ENCODE peak calls at places on chromosome 11, in nine cellular contexts. One of them, this sample, is unnamed.

GRCh38 chr11:68803766-68804165 is 38.0 kb downstream of the CPT1A start:
- DNase-seq in activated T-cell treated with anti-CD3 and anti-CD28 coated beads, Interleukin-2, amount 50 U/mL, for 24 hours: no peak
- DNase-seq in stimulated activated CD4-positive, alpha-beta T cell treated with anti-CD3 and anti-CD28 coated beads, Interleukin-1b, Interleukin-23, amount 100 ng/mL, for 24 hours: no peak
- DNase-seq in mucosa of gallbladder: no peak
- DNase-seq in BE2C: no peak
- DNase-seq in stimulated activated CD8-positive, alpha-beta memory T cell treated with anti-CD3 and anti-CD28 coated beads, Interleukin-7, amount 100 ng/mL, for 24 hours: no peak
- DNase-seq in lower lobe of right lung: no peak
- DNase-seq in bronchial epithelial cell: no peak
- DNase-seq in stimulated activated naive CD4-positive, alpha-beta T cell: no peak
- DNase-seq in this sample: no peak

GRCh38 chr11:57434640-57435546 is 8.0 kb upstream of the SLC43A3 start:
- DNase-seq in activated T-cell treated with anti-CD3 and anti-CD28 coated beads, Interleukin-2, amount 50 U/mL, for 24 hours: no peak
- DNase-seq in stimulated activated CD4-positive, alpha-beta T cell treated with anti-CD3 and anti-CD28 coated beads, Interleukin-1b, Interleukin-23, amount 100 ng/mL, for 24 hours: no peak
- DNase-seq in mucosa of gallbladder: peak
- DNase-seq in BE2C: no peak
- DNase-seq in stimulated activated CD8-positive, alpha-beta memory T cell treated with anti-CD3 and anti-CD28 coated beads, Interleukin-7, amount 100 ng/mL, for 24 hours: no peak
- DNase-seq in lower lobe of right lung: no peak
- DNase-seq in bronchial epithelial cell: peak
- DNase-seq in stimulated activated naive CD4-positive, alpha-beta T cell: no peak
- DNase-seq in this sample: peak

GRCh38 chr11:12043959-12044772 is 35.7 kb upstream of the DKK3 start:
- DNase-seq in activated T-cell treated with anti-CD3 and anti-CD28 coated beads, Interleukin-2, amount 50 U/mL, for 24 hours: peak
- DNase-seq in stimulated activated CD4-positive, alpha-beta T cell treated with anti-CD3 and anti-CD28 coated beads, Interleukin-1b, Interleukin-23, amount 100 ng/mL, for 24 hours: peak
- DNase-seq in mucosa of gallbladder: peak
- DNase-seq in BE2C: peak
- DNase-seq in stimulated activated CD8-positive, alpha-beta memory T cell treated with anti-CD3 and anti-CD28 coated beads, Interleukin-7, amount 100 ng/mL, for 24 hours: peak
- DNase-seq in lower lobe of right lung: peak
- DNase-seq in bronchial epithelial cell: peak
- DNase-seq in stimulated activated naive CD4-positive, alpha-beta T cell: peak
- DNase-seq in this sample: peak

GRCh38 chr11:3123316-3123715 is 41.8 kb downstream of the OSBPL5 start:
- DNase-seq in activated T-cell treated with anti-CD3 and anti-CD28 coated beads, Interleukin-2, amount 50 U/mL, for 24 hours: no peak
- DNase-seq in stimulated activated CD4-positive, alpha-beta T cell treated with anti-CD3 and anti-CD28 coated beads, Interleukin-1b, Interleukin-23, amount 100 ng/mL, for 24 hours: no peak
- DNase-seq in mucosa of gallbladder: peak
- DNase-seq in BE2C: peak
- DNase-seq in stimulated activated CD8-positive, alpha-beta memory T cell treated with anti-CD3 and anti-CD28 coated beads, Interleukin-7, amount 100 ng/mL, for 24 hours: no peak
- DNase-seq in lower lobe of right lung: peak
- DNase-seq in bronchial epithelial cell: no peak
- DNase-seq in stimulated activated naive CD4-positive, alpha-beta T cell: no peak
- DNase-seq in this sample: peak

GRCh38 chr11:125724125-125724524 is 22.0 kb upstream of the PATE1 start:
- DNase-seq in activated T-cell treated with anti-CD3 and anti-CD28 coated beads, Interleukin-2, amount 50 U/mL, for 24 hours: no peak
- DNase-seq in stimulated activated CD4-positive, alpha-beta T cell treated with anti-CD3 and anti-CD28 coated beads, Interleukin-1b, Interleukin-23, amount 100 ng/mL, for 24 hours: no peak
- DNase-seq in mucosa of gallbladder: no peak
- DNase-seq in BE2C: no peak
- DNase-seq in stimulated activated CD8-positive, alpha-beta memory T cell treated with anti-CD3 and anti-CD28 coated beads, Interleukin-7, amount 100 ng/mL, for 24 hours: no peak
- DNase-seq in lower lobe of right lung: no peak
- DNase-seq in bronchial epithelial cell: peak
- DNase-seq in stimulated activated naive CD4-positive, alpha-beta T cell: no peak
- DNase-seq in this sample: peak

GRCh38 chr11:73623651-73624050 is 22.7 kb upstream of the PLEKHB1 start:
- DNase-seq in activated T-cell treated with anti-CD3 and anti-CD28 coated beads, Interleukin-2, amount 50 U/mL, for 24 hours: no peak
- DNase-seq in stimulated activated CD4-positive, alpha-beta T cell treated with anti-CD3 and anti-CD28 coated beads, Interleukin-1b, Interleukin-23, amount 100 ng/mL, for 24 hours: no peak
- DNase-seq in mucosa of gallbladder: no peak
- DNase-seq in BE2C: no peak
- DNase-seq in stimulated activated CD8-positive, alpha-beta memory T cell treated with anti-CD3 and anti-CD28 coated beads, Interleukin-7, amount 100 ng/mL, for 24 hours: no peak
- DNase-seq in lower lobe of right lung: no peak
- DNase-seq in bronchial epithelial cell: no peak
- DNase-seq in stimulated activated naive CD4-positive, alpha-beta T cell: no peak
- DNase-seq in this sample: no peak

GRCh38 chr11:114080219-114080618 is 20.7 kb downstream of the ZBTB16 start:
- DNase-seq in activated T-cell treated with anti-CD3 and anti-CD28 coated beads, Interleukin-2, amount 50 U/mL, for 24 hours: no peak
- DNase-seq in stimulated activated CD4-positive, alpha-beta T cell treated with anti-CD3 and anti-CD28 coated beads, Interleukin-1b, Interleukin-23, amount 100 ng/mL, for 24 hours: no peak
- DNase-seq in mucosa of gallbladder: no peak
- DNase-seq in BE2C: no peak
- DNase-seq in stimulated activated CD8-positive, alpha-beta memory T cell treated with anti-CD3 and anti-CD28 coated beads, Interleukin-7, amount 100 ng/mL, for 24 hours: no peak
- DNase-seq in lower lobe of right lung: no peak
- DNase-seq in bronchial epithelial cell: peak
- DNase-seq in stimulated activated naive CD4-positive, alpha-beta T cell: no peak
- DNase-seq in this sample: peak

GRCh38 chr11:35043933-35044332 is 95.0 kb upstream of the CD44 start:
- DNase-seq in activated T-cell treated with anti-CD3 and anti-CD28 coated beads, Interleukin-2, amount 50 U/mL, for 24 hours: no peak
- DNase-seq in stimulated activated CD4-positive, alpha-beta T cell treated with anti-CD3 and anti-CD28 coated beads, Interleukin-1b, Interleukin-23, amount 100 ng/mL, for 24 hours: no peak
- DNase-seq in mucosa of gallbladder: no peak
- DNase-seq in BE2C: no peak
- DNase-seq in stimulated activated CD8-positive, alpha-beta memory T cell treated with anti-CD3 and anti-CD28 coated beads, Interleukin-7, amount 100 ng/mL, for 24 hours: no peak
- DNase-seq in lower lobe of right lung: no peak
- DNase-seq in bronchial epithelial cell: no peak
- DNase-seq in stimulated activated naive CD4-positive, alpha-beta T cell: no peak
- DNase-seq in this sample: no peak

GRCh38 chr11:15557831-15558230 is 443.1 kb downstream of the INSC start:
- DNase-seq in activated T-cell treated with anti-CD3 and anti-CD28 coated beads, Interleukin-2, amount 50 U/mL, for 24 hours: no peak
- DNase-seq in stimulated activated CD4-positive, alpha-beta T cell treated with anti-CD3 and anti-CD28 coated beads, Interleukin-1b, Interleukin-23, amount 100 ng/mL, for 24 hours: no peak
- DNase-seq in mucosa of gallbladder: no peak
- DNase-seq in BE2C: no peak
- DNase-seq in stimulated activated CD8-positive, alpha-beta memory T cell treated with anti-CD3 and anti-CD28 coated beads, Interleukin-7, amount 100 ng/mL, for 24 hours: no peak
- DNase-seq in lower lobe of right lung: no peak
- DNase-seq in bronchial epithelial cell: no peak
- DNase-seq in stimulated activated naive CD4-positive, alpha-beta T cell: no peak
- DNase-seq in this sample: no peak

GRCh38 chr11:22479133-22479690 is 141.0 kb downstream of the SLC17A6 start:
- DNase-seq in activated T-cell treated with anti-CD3 and anti-CD28 coated beads, Interleukin-2, amount 50 U/mL, for 24 hours: no peak
- DNase-seq in stimulated activated CD4-positive, alpha-beta T cell treated with anti-CD3 and anti-CD28 coated beads, Interleukin-1b, Interleukin-23, amount 100 ng/mL, for 24 hours: no peak
- DNase-seq in mucosa of gallbladder: no peak
- DNase-seq in BE2C: no peak
- DNase-seq in stimulated activated CD8-positive, alpha-beta memory T cell treated with anti-CD3 and anti-CD28 coated beads, Interleukin-7, amount 100 ng/mL, for 24 hours: no peak
- DNase-seq in lower lobe of right lung: no peak
- DNase-seq in bronchial epithelial cell: no peak
- DNase-seq in stimulated activated naive CD4-positive, alpha-beta T cell: no peak
- DNase-seq in this sample: no peak

GRCh38 chr11:125892071-125892470 is 4.6 kb downstream of the HYLS1 start:
- DNase-seq in activated T-cell treated with anti-CD3 and anti-CD28 coated beads, Interleukin-2, amount 50 U/mL, for 24 hours: no peak
- DNase-seq in stimulated activated CD4-positive, alpha-beta T cell treated with anti-CD3 and anti-CD28 coated beads, Interleukin-1b, Interleukin-23, amount 100 ng/mL, for 24 hours: no peak
- DNase-seq in mucosa of gallbladder: no peak
- DNase-seq in BE2C: no peak
- DNase-seq in stimulated activated CD8-positive, alpha-beta memory T cell treated with anti-CD3 and anti-CD28 coated beads, Interleukin-7, amount 100 ng/mL, for 24 hours: no peak
- DNase-seq in lower lobe of right lung: no peak
- DNase-seq in bronchial epithelial cell: peak
- DNase-seq in stimulated activated naive CD4-positive, alpha-beta T cell: no peak
- DNase-seq in this sample: no peak

GRCh38 chr11:134261000-134261399 is 7.6 kb downstream of the ACAD8 start:
- DNase-seq in activated T-cell treated with anti-CD3 and anti-CD28 coated beads, Interleukin-2, amount 50 U/mL, for 24 hours: no peak
- DNase-seq in stimulated activated CD4-positive, alpha-beta T cell treated with anti-CD3 and anti-CD28 coated beads, Interleukin-1b, Interleukin-23, amount 100 ng/mL, for 24 hours: no peak
- DNase-seq in mucosa of gallbladder: no peak
- DNase-seq in BE2C: no peak
- DNase-seq in stimulated activated CD8-positive, alpha-beta memory T cell treated with anti-CD3 and anti-CD28 coated beads, Interleukin-7, amount 100 ng/mL, for 24 hours: no peak
- DNase-seq in lower lobe of right lung: no peak
- DNase-seq in bronchial epithelial cell: no peak
- DNase-seq in stimulated activated naive CD4-positive, alpha-beta T cell: no peak
- DNase-seq in this sample: no peak

GRCh38 chr11:74195828-74196227 is 24.7 kb downstream of the PPME1 start:
- DNase-seq in activated T-cell treated with anti-CD3 and anti-CD28 coated beads, Interleukin-2, amount 50 U/mL, for 24 hours: no peak
- DNase-seq in stimulated activated CD4-positive, alpha-beta T cell treated with anti-CD3 and anti-CD28 coated beads, Interleukin-1b, Interleukin-23, amount 100 ng/mL, for 24 hours: no peak
- DNase-seq in mucosa of gallbladder: no peak
- DNase-seq in BE2C: no peak
- DNase-seq in stimulated activated CD8-positive, alpha-beta memory T cell treated with anti-CD3 and anti-CD28 coated beads, Interleukin-7, amount 100 ng/mL, for 24 hours: no peak
- DNase-seq in lower lobe of right lung: no peak
- DNase-seq in bronchial epithelial cell: peak
- DNase-seq in stimulated activated naive CD4-positive, alpha-beta T cell: no peak
- DNase-seq in this sample: peak

GRCh38 chr11:74679513-74679865 is 51.7 kb downstream of the CHRDL2 start:
- DNase-seq in activated T-cell treated with anti-CD3 and anti-CD28 coated beads, Interleukin-2, amount 50 U/mL, for 24 hours: peak
- DNase-seq in stimulated activated CD4-positive, alpha-beta T cell treated with anti-CD3 and anti-CD28 coated beads, Interleukin-1b, Interleukin-23, amount 100 ng/mL, for 24 hours: no peak
- DNase-seq in mucosa of gallbladder: no peak
- DNase-seq in BE2C: no peak
- DNase-seq in stimulated activated CD8-positive, alpha-beta memory T cell treated with anti-CD3 and anti-CD28 coated beads, Interleukin-7, amount 100 ng/mL, for 24 hours: no peak
- DNase-seq in lower lobe of right lung: no peak
- DNase-seq in bronchial epithelial cell: no peak
- DNase-seq in stimulated activated naive CD4-positive, alpha-beta T cell: no peak
- DNase-seq in this sample: no peak

GRCh38 chr11:26348776-26349175 is 16.8 kb downstream of the ANO3 start:
- DNase-seq in activated T-cell treated with anti-CD3 and anti-CD28 coated beads, Interleukin-2, amount 50 U/mL, for 24 hours: no peak
- DNase-seq in stimulated activated CD4-positive, alpha-beta T cell treated with anti-CD3 and anti-CD28 coated beads, Interleukin-1b, Interleukin-23, amount 100 ng/mL, for 24 hours: no peak
- DNase-seq in mucosa of gallbladder: no peak
- DNase-seq in BE2C: no peak
- DNase-seq in stimulated activated CD8-positive, alpha-beta memory T cell treated with anti-CD3 and anti-CD28 coated beads, Interleukin-7, amount 100 ng/mL, for 24 hours: no peak
- DNase-seq in lower lobe of right lung: no peak
- DNase-seq in bronchial epithelial cell: no peak
- DNase-seq in stimulated activated naive CD4-positive, alpha-beta T cell: no peak
- DNase-seq in this sample: peak

GRCh38 chr11:63920870-63921417 is 4.0 kb upstream of the RCOR2 start:
- DNase-seq in activated T-cell treated with anti-CD3 and anti-CD28 coated beads, Interleukin-2, amount 50 U/mL, for 24 hours: peak
- DNase-seq in stimulated activated CD4-positive, alpha-beta T cell treated with anti-CD3 and anti-CD28 coated beads, Interleukin-1b, Interleukin-23, amount 100 ng/mL, for 24 hours: no peak
- DNase-seq in mucosa of gallbladder: no peak
- DNase-seq in BE2C: no peak
- DNase-seq in stimulated activated CD8-positive, alpha-beta memory T cell treated with anti-CD3 and anti-CD28 coated beads, Interleukin-7, amount 100 ng/mL, for 24 hours: peak
- DNase-seq in lower lobe of right lung: no peak
- DNase-seq in bronchial epithelial cell: no peak
- DNase-seq in stimulated activated naive CD4-positive, alpha-beta T cell: no peak
- DNase-seq in this sample: no peak

GRCh38 chr11:44318369-44318768 is 8.4 kb upstream of the ALX4 start:
- DNase-seq in activated T-cell treated with anti-CD3 and anti-CD28 coated beads, Interleukin-2, amount 50 U/mL, for 24 hours: peak
- DNase-seq in stimulated activated CD4-positive, alpha-beta T cell treated with anti-CD3 and anti-CD28 coated beads, Interleukin-1b, Interleukin-23, amount 100 ng/mL, for 24 hours: no peak
- DNase-seq in mucosa of gallbladder: no peak
- DNase-seq in BE2C: no peak
- DNase-seq in stimulated activated CD8-positive, alpha-beta memory T cell treated with anti-CD3 and anti-CD28 coated beads, Interleukin-7, amount 100 ng/mL, for 24 hours: no peak
- DNase-seq in lower lobe of right lung: no peak
- DNase-seq in bronchial epithelial cell: no peak
- DNase-seq in stimulated activated naive CD4-positive, alpha-beta T cell: no peak
- DNase-seq in this sample: no peak

GRCh38 chr11:8932564-8933180 is at the start of gene C11orf16:
- DNase-seq in activated T-cell treated with anti-CD3 and anti-CD28 coated beads, Interleukin-2, amount 50 U/mL, for 24 hours: no peak
- DNase-seq in stimulated activated CD4-positive, alpha-beta T cell treated with anti-CD3 and anti-CD28 coated beads, Interleukin-1b, Interleukin-23, amount 100 ng/mL, for 24 hours: no peak
- DNase-seq in mucosa of gallbladder: no peak
- DNase-seq in BE2C: no peak
- DNase-seq in stimulated activated CD8-positive, alpha-beta memory T cell treated with anti-CD3 and anti-CD28 coated beads, Interleukin-7, amount 100 ng/mL, for 24 hours: no peak
- DNase-seq in lower lobe of right lung: no peak
- DNase-seq in bronchial epithelial cell: no peak
- DNase-seq in stimulated activated naive CD4-positive, alpha-beta T cell: no peak
- DNase-seq in this sample: no peak

GRCh38 chr11:16942917-16943316 is 71.3 kb downstream of the PLEKHA7 start:
- DNase-seq in activated T-cell treated with anti-CD3 and anti-CD28 coated beads, Interleukin-2, amount 50 U/mL, for 24 hours: no peak
- DNase-seq in stimulated activated CD4-positive, alpha-beta T cell treated with anti-CD3 and anti-CD28 coated beads, Interleukin-1b, Interleukin-23, amount 100 ng/mL, for 24 hours: no peak
- DNase-seq in mucosa of gallbladder: no peak
- DNase-seq in BE2C: no peak
- DNase-seq in stimulated activated CD8-positive, alpha-beta memory T cell treated with anti-CD3 and anti-CD28 coated beads, Interleukin-7, amount 100 ng/mL, for 24 hours: no peak
- DNase-seq in lower lobe of right lung: no peak
- DNase-seq in bronchial epithelial cell: no peak
- DNase-seq in stimulated activated naive CD4-positive, alpha-beta T cell: no peak
- DNase-seq in this sample: no peak

GRCh38 chr11:63764201-63764711 is 4.3 kb downstream of the ZFTA start:
- DNase-seq in activated T-cell treated with anti-CD3 and anti-CD28 coated beads, Interleukin-2, amount 50 U/mL, for 24 hours: no peak
- DNase-seq in stimulated activated CD4-positive, alpha-beta T cell treated with anti-CD3 and anti-CD28 coated beads, Interleukin-1b, Interleukin-23, amount 100 ng/mL, for 24 hours: no peak
- DNase-seq in mucosa of gallbladder: no peak
- DNase-seq in BE2C: no peak
- DNase-seq in stimulated activated CD8-positive, alpha-beta memory T cell treated with anti-CD3 and anti-CD28 coated beads, Interleukin-7, amount 100 ng/mL, for 24 hours: no peak
- DNase-seq in lower lobe of right lung: no peak
- DNase-seq in bronchial epithelial cell: no peak
- DNase-seq in stimulated activated naive CD4-positive, alpha-beta T cell: no peak
- DNase-seq in this sample: no peak

This sample was measured in MCF 10A.